ENCODE peak calls at places on chromosomes 13 and 19, in eight cellular contexts. G is adrenal gland; R is retinal pigment epithelial cell; J is GM12878; S is esophagus squamous epithelium; F is IMR-90; B is lower lobe of right lung; Z is CD8-positive, alpha-beta T cell. Q is an unnamed sample.

GRCh38 chr13:75691183-75691582 is 55.1 kb downstream of the LMO7 start:
- DNase-seq in R (no peak), B (no peak), G (no peak), S (no peak), J (no peak), Z (no peak), F (peak; percentile 75), Q (no peak)

GRCh38 chr19:2040647-2041435 is 10.2 kb downstream of the MKNK2 start:
- DNase-seq in S (no peak), G (peak; percentile 25), J (no peak), Z (no peak), B (no peak), F (no peak), R (no peak), Q (no peak)

GRCh38 chr13:50410921-50411712 is 395.9 kb downstream of the KCNRG start:
- DNase-seq in G (peak; percentile 64), S (no peak), F (peak; percentile 86), B (no peak), J (no peak), R (peak; percentile 76), Z (no peak), Q (peak; percentile 56)

GRCh38 chr19:46976845-46977320 is 42.8 kb upstream of the NPAS1 start:
- DNase-seq in B (no peak), F (peak; percentile 55), J (no peak), R (peak; percentile 70), Z (no peak), G (peak; percentile 60), S (no peak), Q (peak; percentile 62)

GRCh38 chr19:45876411-45877197 is 9.3 kb downstream of the IRF2BP1 start:
- DNase-seq in G (no peak), Z (no peak), F (peak; percentile 16), R (no peak), S (no peak), J (no peak), B (no peak), Q (no peak)

GRCh38 chr19:1220452-1221037 is 15.0 kb downstream of the STK11 start:
- DNase-seq in F (no peak), S (no peak), R (no peak), B (no peak), J (no peak), G (no peak), Z (no peak), Q (no peak)

GRCh38 chr19:17805427-17805826 is 10.5 kb downstream of the B3GNT3 start:
- DNase-seq in F (no peak), S (no peak), G (no peak), Z (no peak), J (no peak), R (no peak), B (no peak), Q (no peak)

GRCh38 chr13:73717632-73718031 is 416.6 kb downstream of the KLF12 start:
- DNase-seq in J (no peak), Z (no peak), S (no peak), G (no peak), B (no peak), R (peak; percentile 45), F (peak; percentile 69), Q (peak; percentile 31)

GRCh38 chr19:13329766-13330165 is 176.5 kb downstream of the CACNA1A start:
- DNase-seq in J (no peak), F (peak; percentile 31), G (no peak), Z (no peak), S (no peak), B (no peak), R (no peak), Q (no peak)

GRCh38 chr19:4754248-4754647 is 30.6 kb upstream of the DPP9 start:
- DNase-seq in J (no peak), B (no peak), R (no peak), S (no peak), F (peak; percentile 13), Z (no peak), G (no peak), Q (no peak)

GRCh38 chr13:29227560-29227959 is 367.9 kb downstream of the SLC7A1 start:
- DNase-seq in R (no peak), B (no peak), Z (no peak), G (no peak), S (no peak), J (no peak), F (no peak), Q (no peak)

GRCh38 chr19:9645466-9645865 is 24.4 kb upstream of the ZNF561 start:
- DNase-seq in J (no peak), R (no peak), F (no peak), G (no peak), Z (no peak), S (no peak), B (no peak), Q (no peak)
- TF ChIP-seq CTCF in J (no peak), R (no peak), F (no peak), G (no peak), Z (no peak), S (no peak), B (no peak), Q (no peak)

GRCh38 chr13:48876289-48876688 is 99.4 kb upstream of the FNDC3A start:
- DNase-seq in S (no peak), R (no peak), B (no peak), F (no peak), G (no peak), J (no peak), Z (no peak), Q (no peak)

GRCh38 chr13:48873598-48873997 is 102.1 kb upstream of the FNDC3A start:
- DNase-seq in G (no peak), B (no peak), J (no peak), Z (no peak), F (peak; percentile 59), S (no peak), R (no peak), Q (no peak)

GRCh38 chr13:48873081-48873480 is 102.6 kb upstream of the FNDC3A start:
- DNase-seq in R (no peak), J (no peak), S (no peak), B (no peak), Z (no peak), G (no peak), F (no peak), Q (no peak)

GRCh38 chr13:48874165-48874564 is 101.5 kb upstream of the FNDC3A start:
- DNase-seq in R (no peak), J (no peak), Z (no peak), B (no peak), G (no peak), F (no peak), S (no peak), Q (no peak)

DNA sequence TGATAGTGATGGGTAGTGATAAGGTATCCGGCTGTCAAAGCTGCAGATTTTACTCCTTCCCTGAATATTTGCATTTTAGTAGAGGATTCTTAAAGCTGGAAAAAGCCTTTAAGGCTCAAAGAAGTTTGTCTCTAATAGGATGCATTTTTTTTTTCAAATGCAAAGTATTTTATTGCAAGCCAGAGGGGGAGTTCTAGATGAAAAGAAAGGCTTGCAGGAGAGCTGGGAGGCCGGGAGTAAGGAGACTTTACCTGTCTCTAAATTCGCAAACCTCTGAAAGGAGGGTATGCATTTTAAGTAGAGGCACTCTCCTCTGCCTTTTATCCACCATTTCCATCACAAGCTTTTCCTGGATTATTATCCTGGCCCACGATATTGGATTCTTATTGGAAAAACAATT is 100.6 kb upstream of the FNDC3A start:
- DNase-seq in F (no peak), G (no peak), Z (no peak), R (no peak), J (no peak), B (no peak), S (no peak), Q (no peak)
- H3K4me3 ChIP-seq in F (no peak overlapping the region), G (no peak overlapping the region), Z (no peak overlapping the region), R (no peak overlapping the region), J (no peak overlapping the region), B (no peak overlapping the region), S (no peak overlapping the region), Q (no peak overlapping the region)

DNA sequence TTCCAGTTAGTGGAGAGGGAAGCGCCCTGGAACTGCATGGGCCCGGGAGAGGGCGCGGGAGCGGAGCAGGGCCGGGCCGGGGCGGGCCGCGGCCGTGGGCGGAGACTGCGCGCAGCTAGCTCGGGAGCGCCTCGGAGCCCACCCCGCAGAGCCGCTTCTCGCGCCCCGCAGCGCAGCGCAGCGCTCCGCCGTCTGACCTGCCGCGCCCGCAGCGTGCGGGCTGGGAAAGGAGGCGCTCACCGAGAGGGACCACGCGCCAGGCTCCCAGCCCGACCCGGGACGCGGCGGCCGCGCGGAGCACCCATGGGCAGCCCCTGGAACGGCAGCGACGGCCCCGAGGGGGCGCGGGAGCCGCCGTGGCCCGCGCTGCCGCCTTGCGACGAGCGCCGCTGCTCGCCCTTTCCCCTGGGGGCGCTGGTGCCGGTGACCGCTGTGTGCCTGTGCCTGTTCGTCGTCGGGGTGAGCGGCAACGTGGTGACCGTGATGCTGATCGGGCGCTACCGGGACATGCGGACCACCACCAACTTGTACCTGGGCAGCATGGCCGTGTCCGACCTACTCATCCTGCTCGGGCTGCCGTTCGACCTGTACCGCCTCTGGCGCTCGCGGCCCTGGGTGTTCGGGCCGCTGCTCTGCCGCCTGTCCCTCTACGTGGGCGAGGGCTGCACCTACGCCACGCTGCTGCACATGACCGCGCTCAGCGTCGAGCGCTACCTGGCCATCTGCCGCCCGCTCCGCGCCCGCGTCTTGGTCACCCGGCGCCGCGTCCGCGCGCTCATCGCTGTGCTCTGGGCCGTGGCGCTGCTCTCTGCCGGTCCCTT is at the start of gene MLNR:
- DNase-seq in F (no peak), G (peak; percentile 24), J (no peak), S (no peak), Z (peak; percentile 50), B (peak; percentile 53), R (no peak), Q (no peak)
- TF ChIP-seq CTCF in F (no peak), G (no peak), J (peak; percentile 9), S (no peak), Z (peak; percentile 30), B (peak; percentile 26), R (peak; percentile 26), Q (no peak)

GRCh38 chr19:19278315-19278714 is 5.2 kb upstream of the TM6SF2 start:
- DNase-seq in Z (no peak), G (no peak), S (no peak), F (no peak), R (no peak), J (no peak), B (no peak), Q (no peak)

GRCh38 chr19:19276851-19277250 is 3.8 kb upstream of the TM6SF2 start:
- DNase-seq in G (no peak), Z (no peak), J (no peak), B (no peak), F (no peak), S (no peak), R (no peak), Q (no peak)

GRCh38 chr19:19279062-19279612 is 6.0 kb upstream of the TM6SF2 start:
- DNase-seq in G (no peak), R (no peak), S (no peak), B (no peak), J (no peak), Z (no peak), F (no peak), Q (no peak)

GRCh38 chr19:19280561-19280960 is 7.5 kb upstream of the TM6SF2 start:
- DNase-seq in F (peak; percentile 5), G (no peak), S (no peak), R (no peak), J (no peak), B (no peak), Z (no peak), Q (peak; percentile 21)

DNA sequence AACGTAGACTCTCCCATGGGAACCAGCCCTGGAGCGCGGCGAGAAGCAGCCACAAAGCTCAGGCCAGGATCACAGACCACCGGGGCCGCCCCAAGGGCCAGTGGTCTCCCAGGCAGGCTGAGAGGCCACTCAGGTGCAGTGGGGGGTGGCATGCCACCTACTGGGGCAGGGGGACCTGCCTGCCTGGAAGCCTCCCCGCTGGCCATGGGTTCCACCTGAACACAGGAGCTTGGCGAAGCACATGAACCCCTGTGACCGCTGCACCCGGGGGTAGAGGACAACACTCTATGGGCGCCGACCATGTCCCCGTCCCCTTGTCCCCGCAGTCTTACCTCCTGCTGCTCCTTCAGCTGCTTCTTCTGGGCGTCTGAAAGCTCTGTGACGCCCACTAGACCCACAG is 6.8 kb upstream of the TM6SF2 start:
- DNase-seq in F (no peak), J (no peak), B (no peak), R (no peak), G (no peak), Z (no peak), S (no peak), Q (no peak)
- H3K4me3 ChIP-seq in F (no peak overlapping the region), J (no peak overlapping the region), B (no peak overlapping the region), R (no peak overlapping the region), G (no peak overlapping the region), Z (no peak overlapping the region), S (no peak overlapping the region), Q (no peak overlapping the region)

Q was measured in kidney epithelial cell.